ENCODE peak calls at places on chromosomes 2 and 18, in seven cellular contexts. D, M, R, E, Y, F and W are unnamed samples.

GRCh38 chr2:20596973-20597867 is 53.7 kb downstream of the HS1BP3 start:
- DNase-seq in D (no peak), M (no peak), R (no peak), E (no peak), Y (no peak), F (no peak), W (no peak)

GRCh38 chr18:11767935-11768334 is 78.9 kb downstream of the GNAL start:
- DNase-seq in D (no peak), M (peak), R (no peak), E (no peak), Y (no peak), F (no peak), W (no peak)

GRCh38 chr2:108579631-108580030 is 45.4 kb downstream of the LIMS1 start:
- DNase-seq in D (no peak), M (peak), R (no peak), E (peak), Y (peak), F (no peak), W (no peak)

GRCh38 chr2:201699384-201699783 is 940 bp upstream of the MPP4 start:
- DNase-seq in D (no peak), M (no peak), R (no peak), E (no peak), Y (peak), F (no peak), W (no peak)

GRCh38 chr18:48541026-48541746 is 2.4 kb downstream of the CTIF start:
- DNase-seq in D (peak), M (peak), R (no peak), E (peak), Y (peak), F (no peak), W (peak)

GRCh38 chr2:39281391-39281790 is 37.6 kb upstream of the CDKL4 start:
- DNase-seq in D (no peak), M (no peak), R (no peak), E (no peak), Y (no peak), F (no peak), W (no peak)

GRCh38 chr2:1884933-1885580 is 140.7 kb upstream of the PXDN start:
- DNase-seq in D (no peak), M (no peak), R (no peak), E (peak), Y (peak), F (no peak), W (no peak)

GRCh38 chr2:150424361-150424760 is 63.1 kb downstream of the RND3 start:
- DNase-seq in D (no peak), M (no peak), R (no peak), E (no peak), Y (no peak), F (no peak), W (no peak)

GRCh38 chr2:207107551-207107950 is 58.2 kb downstream of the KLF7 start:
- DNase-seq in D (no peak), M (no peak), R (no peak), E (no peak), Y (no peak), F (no peak), W (no peak)

GRCh38 chr18:32548688-32549087 is 78.0 kb upstream of the GAREM1 start:
- DNase-seq in D (no peak), M (no peak), R (no peak), E (no peak), Y (no peak), F (no peak), W (no peak)

GRCh38 chr2:230153390-230153976 is 66.3 kb downstream of the SP110 start:
- DNase-seq in D (no peak), M (peak), R (no peak), E (no peak), Y (no peak), F (no peak), W (no peak)

GRCh38 chr2:216909541-216910175 is 49.8 kb upstream of the TNP1 start:
- DNase-seq in D (no peak), M (no peak), R (no peak), E (no peak), Y (no peak), F (no peak), W (no peak)